ENCODE peak calls at places on chromosomes 3 and 15, in six cellular contexts. D is cardiac muscle cell, U is H1, V is neural progenitor cell, Y is IMR-90, Z is tibial nerve. K is an unnamed sample. For H3K9me3, the result is how much of the 10 kb centered on the place peaks cover.

GRCh38 chr15:89783111-89783860 is 7.2 kb downstream of the MESP2 start:
- DNase-seq in D (peak), U (no peak), V (no peak), Y (peak), Z (no peak), K (no peak)

GRCh38 chr3:184231671-184232070 is 2.3 kb downstream of the VWA5B2 start:
- DNase-seq in D (no peak), U (no peak), V (no peak), Y (no peak), Z (no peak), K (no peak)

GRCh38 chr3:141426404-141427034 is 58.2 kb downstream of the ZBTB38 start:
- DNase-seq in D (peak), U (no peak), V (peak), Y (peak), Z (peak), K (no peak)

GRCh38 chr3:69499899-69500316 is 114.0 kb upstream of the FRMD4B start:
- DNase-seq in D (no peak), U (no peak), V (no peak), Y (no peak), Z (peak), K (no peak)

GRCh38 chr3:152458725-152459515 is 190.2 kb downstream of the MBNL1 start:
- DNase-seq in D (no peak), U (no peak), V (no peak), Y (peak), Z (no peak), K (no peak)

GRCh38 chr3:194585880-194586281 is 47.3 kb downstream of the TMEM44 start:
- DNase-seq in D (no peak), U (no peak), V (no peak), Y (no peak), Z (no peak), K (no peak)

GRCh38 chr3:62260655-62261054 is 112.7 kb downstream of the FEZF2 start:
- DNase-seq in D (no peak), U (no peak), V (no peak), Y (no peak), Z (no peak), K (no peak)

GRCh38 chr3:108125550-108126071 is 34.8 kb upstream of the CD47 start:
- DNase-seq in D (no peak), U (no peak), V (peak), Y (no peak), Z (no peak), K (peak)

GRCh38 chr15:92715753-92716152 is 60.2 kb upstream of the FAM174B start:
- DNase-seq in D (peak), U (no peak), V (peak), Y (peak), Z (no peak), K (no peak)

GRCh38 chr15:38059665-38060064 is 125.2 kb downstream of the TMCO5A start:
- DNase-seq in D (no peak), U (no peak), V (no peak), Y (peak), Z (no peak), K (no peak)

DNA sequence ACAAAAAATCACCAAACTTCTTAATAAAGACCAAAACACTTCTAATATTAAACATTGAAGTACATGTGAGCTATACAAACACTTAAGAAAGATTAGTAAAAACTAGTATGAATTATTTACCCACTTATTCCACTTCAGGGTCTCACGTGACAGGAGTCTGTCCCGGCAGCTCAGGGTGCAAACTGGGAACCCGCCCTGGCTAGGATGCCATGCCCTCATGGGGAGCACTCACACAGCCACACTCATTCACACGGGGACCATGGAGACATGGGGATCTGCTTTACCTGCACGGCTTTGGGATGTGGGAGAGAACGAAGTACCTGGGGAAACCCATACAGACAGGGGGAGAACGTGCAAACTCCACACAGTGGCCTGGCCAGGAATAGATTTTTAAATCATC is 179.3 kb upstream of the UBE3A start:
- DNase-seq in D (no peak), U (no peak), V (no peak), Y (no peak), Z (no peak), K (no peak)
- H3K9me3 ChIP-seq in D (under half), U (under half), V (under half), Y (under half), Z (under half), K (under half)

DNA sequence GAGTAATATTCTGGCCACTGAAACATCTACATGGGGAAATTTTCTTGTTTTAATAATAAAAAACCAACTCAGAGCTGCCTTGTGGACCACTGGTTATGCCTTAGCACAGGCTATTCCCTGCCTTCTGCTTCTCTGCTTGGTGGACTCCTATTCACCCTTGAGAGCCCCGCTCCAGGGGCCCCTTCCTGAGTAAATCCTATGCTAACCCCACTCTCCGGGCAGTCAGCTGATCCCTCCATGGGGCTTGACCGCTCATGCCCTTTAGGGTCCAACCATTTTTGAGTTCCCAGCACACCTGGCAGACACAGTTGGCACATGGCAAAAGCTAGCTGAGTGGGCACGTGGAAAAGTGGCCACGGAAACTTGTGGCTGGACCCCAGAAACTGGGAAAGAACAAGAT is 38.2 kb downstream of the ATP2B2 start:
- DNase-seq in D (no peak), U (no peak), V (no peak), Y (no peak), Z (no peak), K (no peak)
- H3K27ac ChIP-seq in D (no peak), U (no peak), V (no peak), Y (no peak), Z (no peak), K (no peak)

GRCh38 chr3:158789592-158789991 is 12.3 kb upstream of the MFSD1 start:
- DNase-seq in D (no peak), U (no peak), V (no peak), Y (peak), Z (no peak), K (no peak)
- TF ChIP-seq CTCF in D (peak), U (peak), V (peak), Y (peak), Z (no peak), K (no peak)

GRCh38 chr15:24823473-24823872 is 131.3 kb upstream of the SNRPN start:
- DNase-seq in D (peak), U (peak), V (peak), Y (no peak), Z (no peak), K (no peak)
- H3K9me3 ChIP-seq in D (under half), U (under half), V (under half), Y (under half), Z (under half), K (under half)

GRCh38 chr15:70605606-70606410 is 157.6 kb downstream of the UACA start:
- DNase-seq in D (peak), U (no peak), V (peak), Y (peak), Z (peak), K (no peak)
- H3K27ac ChIP-seq in D (no peak), U (no peak), V (no peak), Y (no peak), Z (peak), K (no peak)

DNA sequence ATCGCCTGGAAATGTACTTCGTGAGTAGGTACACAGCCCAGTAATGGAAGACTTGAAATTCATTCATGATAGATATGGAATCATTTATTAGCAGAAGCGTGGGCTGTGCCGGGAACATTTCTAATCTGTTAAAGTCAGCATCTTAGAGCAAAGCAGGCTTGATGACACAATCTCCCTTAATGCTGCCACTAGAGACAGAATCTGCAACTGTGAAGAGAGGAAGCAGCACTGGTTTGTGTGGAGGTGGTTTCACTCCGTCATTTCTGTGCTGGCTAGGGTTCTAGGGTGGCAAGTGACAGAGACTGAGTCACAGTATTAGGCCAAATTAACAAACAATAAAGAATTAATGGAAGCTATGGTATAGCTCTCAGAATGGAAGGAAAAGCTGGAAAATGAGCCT is 225.1 kb upstream of the PROK2 start:
- DNase-seq in D (no peak), U (no peak), V (no peak), Y (no peak), Z (no peak), K (no peak)
- TF ChIP-seq CTCF in D (no peak), U (no peak), V (no peak), Y (no peak), Z (no peak), K (no peak)

GRCh38 chr15:62773369-62774165 is 269.0 kb upstream of the TPM1 start:
- DNase-seq in D (no peak), U (no peak), V (no peak), Y (no peak), Z (no peak), K (no peak)
- H3K9me3 ChIP-seq in D (under half), U (under half), V (under half), Y (under half), Z (under half), K (under half)

DNA sequence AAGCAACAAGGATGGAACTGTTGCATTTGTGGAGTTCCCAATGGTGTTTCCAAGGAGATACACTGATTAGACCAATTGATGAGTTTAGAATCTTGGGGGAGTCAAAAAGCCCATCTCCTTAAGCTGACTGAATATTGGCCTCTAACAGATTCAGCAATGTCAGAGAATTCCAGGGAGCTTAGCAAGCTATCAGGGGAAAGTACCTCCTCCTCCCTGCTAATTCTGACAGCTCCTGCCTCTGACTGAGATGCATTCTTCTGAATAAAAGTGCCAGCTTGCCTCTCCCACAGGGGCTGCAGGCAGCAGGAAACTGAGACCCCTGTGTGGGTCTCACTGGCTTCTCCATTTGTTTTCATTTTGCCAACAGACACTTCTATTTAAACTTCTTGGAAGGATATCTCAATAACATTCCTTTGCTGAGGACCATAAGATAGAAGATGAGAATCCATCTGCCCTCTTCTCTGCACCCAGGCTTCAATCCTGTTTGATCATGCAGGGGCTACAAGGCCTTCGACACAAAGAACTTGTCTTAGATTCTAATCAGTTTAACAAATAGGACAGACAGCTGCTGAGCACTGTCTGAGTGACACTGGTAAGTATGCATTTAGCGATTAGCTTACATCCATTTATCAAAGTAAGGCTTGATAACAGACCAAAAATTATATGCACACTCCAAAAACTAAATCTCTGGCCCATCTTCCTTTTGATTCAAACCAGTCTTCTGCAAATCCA is 1080.8 kb downstream of the TUSC7 start:
- DNase-seq in D (no peak), U (no peak), V (peak), Y (peak), Z (no peak), K (no peak)
- H3K27ac ChIP-seq in D (no peak), U (no peak), V (peak), Y (no peak), Z (no peak), K (no peak)

DNA sequence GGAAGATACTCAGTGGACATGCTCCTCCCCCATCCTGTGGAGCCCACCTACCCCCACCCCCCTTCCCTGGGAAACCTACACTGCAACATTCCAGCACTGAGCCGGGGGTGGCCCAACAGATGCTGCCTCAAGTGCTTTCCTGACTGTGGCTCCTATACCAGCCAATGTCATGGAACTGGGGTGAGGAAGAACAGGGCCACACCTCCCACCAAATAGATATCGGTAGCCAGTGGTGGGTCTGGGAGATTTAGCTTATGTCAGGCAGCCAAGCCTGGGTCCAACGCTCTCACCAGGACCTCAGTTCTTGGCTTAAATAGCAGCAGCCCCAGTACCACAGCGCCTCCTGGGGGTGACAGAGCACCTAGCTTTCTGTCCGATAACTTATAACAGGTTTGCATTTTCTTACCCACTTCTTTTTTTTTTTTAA is 30.3 kb downstream of the CDC25A start:
- DNase-seq in D (peak), U (peak), V (peak), Y (peak), Z (peak), K (peak)
- TF ChIP-seq CTCF in D (peak), U (peak), V (peak), Y (peak), Z (peak), K (peak)

GRCh38 chr15:20665653-20666052 is 124.1 kb upstream of the GOLGA6L6 start:
- DNase-seq in D (no peak), U (no peak), V (no peak), Y (no peak), Z (no peak), K (no peak)
- H3K9me3 ChIP-seq in D (under half), U (under half), V (half or more), Y (under half), Z (under half), K (under half)

K was measured in CD4-positive, alpha-beta T cell.